ENCODE peak calls at places on chromosomes 13 and 19, in five cellular contexts. One of them, this sample, is unnamed.

GRCh38 chr13:63948045-63948444 is 2532.4 kb upstream of the PCDH20 start:
- DNase-seq in WERI-Rb-1: no peak
- DNase-seq in foreskin keratinocyte: no peak
- DNase-seq in left ventricle myocardium inferior: no peak
- DNase-seq in cardiac muscle cell: no peak
- DNase-seq in this sample: no peak

GRCh38 chr19:21256722-21257121 is 72.5 kb downstream of the ZNF708 start:
- DNase-seq in WERI-Rb-1: peak
- DNase-seq in foreskin keratinocyte: peak
- DNase-seq in left ventricle myocardium inferior: no peak
- DNase-seq in cardiac muscle cell: peak
- DNase-seq in this sample: peak

GRCh38 chr13:30134578-30134977 is 172.8 kb downstream of the KATNAL1 start:
- DNase-seq in WERI-Rb-1: no peak
- DNase-seq in foreskin keratinocyte: no peak
- DNase-seq in left ventricle myocardium inferior: no peak
- DNase-seq in cardiac muscle cell: no peak
- DNase-seq in this sample: no peak

GRCh38 chr19:17766543-17767131 is 15.4 kb downstream of the FCHO1 start:
- DNase-seq in WERI-Rb-1: peak
- DNase-seq in foreskin keratinocyte: no peak
- DNase-seq in left ventricle myocardium inferior: peak
- DNase-seq in cardiac muscle cell: peak
- DNase-seq in this sample: peak

GRCh38 chr19:14406645-14407331 is 12.4 kb downstream of the DDX39A start:
- DNase-seq in WERI-Rb-1: no peak
- DNase-seq in foreskin keratinocyte: no peak
- DNase-seq in left ventricle myocardium inferior: no peak
- DNase-seq in cardiac muscle cell: no peak
- DNase-seq in this sample: no peak

GRCh38 chr13:73254827-73255226 is 196.0 kb downstream of the KLF5 start:
- DNase-seq in WERI-Rb-1: no peak
- DNase-seq in foreskin keratinocyte: no peak
- DNase-seq in left ventricle myocardium inferior: no peak
- DNase-seq in cardiac muscle cell: no peak
- DNase-seq in this sample: no peak

GRCh38 chr13:106072014-106072413 is 463.4 kb downstream of the EFNB2 start:
- DNase-seq in WERI-Rb-1: no peak
- DNase-seq in foreskin keratinocyte: no peak
- DNase-seq in left ventricle myocardium inferior: no peak
- DNase-seq in cardiac muscle cell: no peak
- DNase-seq in this sample: no peak

GRCh38 chr13:67013709-67014108 is 216.4 kb downstream of the PCDH9 start:
- DNase-seq in WERI-Rb-1: no peak
- DNase-seq in foreskin keratinocyte: no peak
- DNase-seq in left ventricle myocardium inferior: no peak
- DNase-seq in cardiac muscle cell: no peak
- DNase-seq in this sample: no peak

GRCh38 chr13:73158851-73159250 is 100.0 kb downstream of the KLF5 start:
- DNase-seq in WERI-Rb-1: no peak
- DNase-seq in foreskin keratinocyte: peak
- DNase-seq in left ventricle myocardium inferior: no peak
- DNase-seq in cardiac muscle cell: no peak
- DNase-seq in this sample: no peak

GRCh38 chr13:102799544-102800144 is 725 bp downstream of the BIVM start:
- DNase-seq in WERI-Rb-1: peak
- DNase-seq in foreskin keratinocyte: peak
- DNase-seq in left ventricle myocardium inferior: no peak
- DNase-seq in cardiac muscle cell: peak
- DNase-seq in this sample: peak

GRCh38 chr13:102793583-102794355 is 5.0 kb downstream of the POGLUT2 start:
- DNase-seq in WERI-Rb-1: no peak
- DNase-seq in foreskin keratinocyte: no peak
- DNase-seq in left ventricle myocardium inferior: no peak
- DNase-seq in cardiac muscle cell: no peak
- DNase-seq in this sample: no peak

GRCh38 chr13:102800145-102801041 is 1.5 kb downstream of the BIVM start:
- DNase-seq in WERI-Rb-1: peak
- DNase-seq in foreskin keratinocyte: peak
- DNase-seq in left ventricle myocardium inferior: peak
- DNase-seq in cardiac muscle cell: peak
- DNase-seq in this sample: peak

GRCh38 chr13:102798653-102799543 is at the start of the genes BIVM and POGLUT2:
- DNase-seq in WERI-Rb-1: peak
- DNase-seq in foreskin keratinocyte: peak
- DNase-seq in left ventricle myocardium inferior: peak
- DNase-seq in cardiac muscle cell: peak
- DNase-seq in this sample: peak
- TF ChIP-seq CTCF in WERI-Rb-1: no peak
- TF ChIP-seq CTCF in foreskin keratinocyte: no peak
- TF ChIP-seq CTCF in left ventricle myocardium inferior: no peak
- TF ChIP-seq CTCF in cardiac muscle cell: no peak
- TF ChIP-seq CTCF in this sample: no peak

GRCh38 chr19:41548954-41549688 is 26.8 kb upstream of the CEACAM21 start:
- DNase-seq in WERI-Rb-1: no peak
- DNase-seq in foreskin keratinocyte: no peak
- DNase-seq in left ventricle myocardium inferior: no peak
- DNase-seq in cardiac muscle cell: no peak
- DNase-seq in this sample: no peak

GRCh38 chr19:41553804-41554203 is 22.2 kb upstream of the CEACAM21 start:
- DNase-seq in WERI-Rb-1: no peak
- DNase-seq in foreskin keratinocyte: no peak
- DNase-seq in left ventricle myocardium inferior: no peak
- DNase-seq in cardiac muscle cell: no peak
- DNase-seq in this sample: no peak

GRCh38 chr19:41551711-41552110 is 24.3 kb upstream of the CEACAM21 start:
- DNase-seq in WERI-Rb-1: no peak
- DNase-seq in foreskin keratinocyte: no peak
- DNase-seq in left ventricle myocardium inferior: no peak
- DNase-seq in cardiac muscle cell: no peak
- DNase-seq in this sample: no peak

GRCh38 chr19:41552558-41552957 is 23.4 kb upstream of the CEACAM21 start:
- DNase-seq in WERI-Rb-1: no peak
- DNase-seq in foreskin keratinocyte: no peak
- DNase-seq in left ventricle myocardium inferior: no peak
- DNase-seq in cardiac muscle cell: no peak
- DNase-seq in this sample: no peak

DNA sequence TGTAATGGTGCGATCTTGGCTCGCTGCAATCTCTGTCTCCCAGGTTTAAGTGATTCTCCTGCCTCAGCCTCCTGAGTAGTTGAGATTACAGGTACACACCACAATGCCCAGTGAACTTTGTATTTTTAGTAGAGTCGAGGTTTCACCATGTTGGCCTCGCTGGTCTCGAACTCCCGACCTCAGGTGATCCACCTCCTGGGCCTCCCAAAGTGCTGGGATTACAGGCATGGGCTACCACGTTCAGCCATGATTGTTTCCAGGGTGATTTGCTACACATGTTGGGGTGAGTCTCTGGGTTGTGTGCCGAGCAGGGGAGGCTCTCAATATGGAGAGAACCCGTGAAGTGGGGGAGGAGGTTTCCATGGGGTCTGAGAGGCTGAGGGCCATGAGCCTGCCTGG is 24.8 kb upstream of the CEACAM21 start:
- DNase-seq in WERI-Rb-1: no peak
- DNase-seq in foreskin keratinocyte: no peak
- DNase-seq in left ventricle myocardium inferior: no peak
- DNase-seq in cardiac muscle cell: no peak
- DNase-seq in this sample: no peak
- H3K27ac ChIP-seq in WERI-Rb-1: no peak
- H3K27ac ChIP-seq in foreskin keratinocyte: no peak
- H3K27ac ChIP-seq in left ventricle myocardium inferior: peak
- H3K27ac ChIP-seq in cardiac muscle cell: no peak
- H3K27ac ChIP-seq in this sample: no peak

DNA sequence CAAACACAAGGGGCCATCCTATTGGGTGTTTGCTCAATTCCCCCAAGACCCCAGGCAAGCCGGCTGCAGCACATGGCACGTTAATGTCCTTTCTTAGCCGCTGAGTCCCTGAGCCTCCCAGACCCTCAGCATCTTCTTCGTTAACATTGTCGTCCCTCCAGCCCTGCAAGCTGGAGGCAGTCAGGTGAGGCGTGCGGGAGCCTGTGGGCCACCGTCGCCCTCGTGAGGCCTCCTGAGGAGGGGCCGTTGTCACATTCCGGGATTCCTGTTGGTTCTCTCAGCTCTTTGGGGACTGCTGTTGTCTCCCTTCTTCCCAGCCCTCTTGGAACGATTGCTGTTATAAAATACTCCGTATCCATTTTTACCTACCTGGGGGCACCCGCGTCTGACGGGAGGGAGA is 140.6 kb downstream of the KDM4B start:
- DNase-seq in WERI-Rb-1: peak
- DNase-seq in foreskin keratinocyte: no peak
- DNase-seq in left ventricle myocardium inferior: no peak
- DNase-seq in cardiac muscle cell: no peak
- DNase-seq in this sample: no peak
- TF ChIP-seq CTCF in WERI-Rb-1: peak
- TF ChIP-seq CTCF in foreskin keratinocyte: no peak
- TF ChIP-seq CTCF in left ventricle myocardium inferior: no peak
- TF ChIP-seq CTCF in cardiac muscle cell: no peak
- TF ChIP-seq CTCF in this sample: no peak

GRCh38 chr13:37648604-37649003 is 50.0 kb upstream of the POSTN start:
- DNase-seq in WERI-Rb-1: no peak
- DNase-seq in foreskin keratinocyte: no peak
- DNase-seq in left ventricle myocardium inferior: no peak
- DNase-seq in cardiac muscle cell: no peak
- DNase-seq in this sample: no peak

GRCh38 chr13:37645181-37645580 is 46.6 kb upstream of the POSTN start:
- DNase-seq in WERI-Rb-1: no peak
- DNase-seq in foreskin keratinocyte: no peak
- DNase-seq in left ventricle myocardium inferior: no peak
- DNase-seq in cardiac muscle cell: peak
- DNase-seq in this sample: no peak

GRCh38 chr13:37646531-37646930 is 48.0 kb upstream of the POSTN start:
- DNase-seq in WERI-Rb-1: no peak
- DNase-seq in foreskin keratinocyte: no peak
- DNase-seq in left ventricle myocardium inferior: no peak
- DNase-seq in cardiac muscle cell: no peak
- DNase-seq in this sample: no peak

GRCh38 chr13:37651371-37651770 is 52.8 kb upstream of the POSTN start:
- DNase-seq in WERI-Rb-1: no peak
- DNase-seq in foreskin keratinocyte: no peak
- DNase-seq in left ventricle myocardium inferior: no peak
- DNase-seq in cardiac muscle cell: no peak
- DNase-seq in this sample: no peak

GRCh38 chr13:37647038-37647650 is 48.6 kb upstream of the POSTN start:
- DNase-seq in WERI-Rb-1: no peak
- DNase-seq in foreskin keratinocyte: no peak
- DNase-seq in left ventricle myocardium inferior: no peak
- DNase-seq in cardiac muscle cell: peak
- DNase-seq in this sample: no peak
- H3K27ac ChIP-seq in WERI-Rb-1: no peak
- H3K27ac ChIP-seq in foreskin keratinocyte: no peak
- H3K27ac ChIP-seq in left ventricle myocardium inferior: no peak
- H3K27ac ChIP-seq in cardiac muscle cell: peak
- H3K27ac ChIP-seq in this sample: no peak

This sample was measured in RWPE1.